ENCODE peak calls at places on chromosomes 1 and 21, in six cellular contexts. Z is transverse colon, J is stomach, Q is ovary, U is tibial nerve, P is K562. C is an unnamed sample.

GRCh38 chr1:45512641-45513054 is 9.0 kb downstream of the PRDX1 start:
- DNase-seq in Z (peak; percentile 66), J (peak; percentile 73), Q (no peak), U (peak; percentile 73), P (peak; percentile 70), C (peak; percentile 67)

GRCh38 chr1:24551910-24552571 is 3.8 kb upstream of the NCMAP start:
- DNase-seq in Z (no peak), J (no peak), Q (no peak), U (no peak), P (no peak), C (no peak)

GRCh38 chr1:28282426-28283407 is 23.4 kb downstream of the SESN2 start:
- DNase-seq in Z (peak; percentile 59), J (no peak), Q (no peak), U (no peak), P (peak; percentile 16), C (no peak)

GRCh38 chr1:25616932-25617625 is 488 bp downstream of the MAN1C1 start:
- DNase-seq in Z (no peak), J (no peak), Q (peak; percentile 53), U (no peak), P (no peak), C (no peak)

GRCh38 chr1:159879977-159880376 is 17.5 kb upstream of the VSIG8 start:
- DNase-seq in Z (no peak), J (no peak), Q (no peak), U (no peak), P (peak; percentile 48), C (no peak)

GRCh38 chr1:242132446-242132845 is 133.5 kb upstream of the MAP1LC3C start:
- DNase-seq in Z (no peak), J (no peak), Q (no peak), U (no peak), P (no peak), C (no peak)

GRCh38 chr1:164456272-164456671 is 102.7 kb upstream of the PBX1 start:
- DNase-seq in Z (no peak), J (no peak), Q (no peak), U (no peak), P (no peak), C (no peak)

GRCh38 chr1:228181635-228182034 is 16.0 kb downstream of the IBA57 start:
- DNase-seq in Z (no peak), J (no peak), Q (no peak), U (no peak), P (no peak), C (no peak)

GRCh38 chr1:114490235-114490634 is 20.8 kb downstream of the TRIM33 start:
- DNase-seq in Z (no peak), J (no peak), Q (no peak), U (no peak), P (no peak), C (no peak)

GRCh38 chr1:226589008-226589733 is 40.6 kb downstream of the STUM start:
- DNase-seq in Z (no peak), J (no peak), Q (peak; percentile 74), U (no peak), P (no peak), C (peak; percentile 81)

GRCh38 chr1:33007190-33008050 is 29.3 kb downstream of the AK2 start:
- DNase-seq in Z (peak; percentile 28), J (peak; percentile 56), Q (no peak), U (peak; percentile 36), P (peak; percentile 56), C (no peak)

GRCh38 chr1:57908471-57908870 is 484.6 kb upstream of the DAB1 start:
- DNase-seq in Z (no peak), J (no peak), Q (no peak), U (no peak), P (no peak), C (no peak)

GRCh38 chr1:90707363-90707710 is 9.8 kb downstream of the BARHL2 start:
- DNase-seq in Z (peak; percentile 52), J (peak; percentile 46), Q (no peak), U (no peak), P (peak; percentile 46), C (no peak)

DNA sequence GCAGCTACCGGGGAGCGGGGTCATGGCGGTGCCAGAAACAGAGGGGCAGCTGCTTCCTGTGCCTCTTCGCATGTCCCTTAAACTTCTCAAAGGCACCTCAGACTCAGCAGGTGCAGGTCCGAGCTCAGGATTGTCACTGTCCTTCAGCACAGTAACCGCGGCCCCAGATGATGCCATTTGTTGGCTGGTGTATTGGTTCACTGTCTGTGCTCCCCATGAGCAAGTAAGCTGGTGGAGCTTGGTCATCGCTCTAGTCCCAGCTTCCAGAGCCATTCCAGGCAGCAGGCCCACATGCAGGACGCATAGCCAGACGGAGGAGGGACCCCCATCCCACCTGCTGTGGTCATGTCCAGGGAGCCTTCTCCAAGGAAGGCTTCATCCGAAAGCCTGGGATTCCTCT is 154.0 kb upstream of the AJAP1 start:
- DNase-seq in Z (no peak), J (no peak), Q (no peak), U (no peak), P (no peak), C (peak; percentile 52)
- TF ChIP-seq EP300 in Z (no peak), J (no peak), Q (no peak), U (no peak), P (no peak), C (no peak)

DNA sequence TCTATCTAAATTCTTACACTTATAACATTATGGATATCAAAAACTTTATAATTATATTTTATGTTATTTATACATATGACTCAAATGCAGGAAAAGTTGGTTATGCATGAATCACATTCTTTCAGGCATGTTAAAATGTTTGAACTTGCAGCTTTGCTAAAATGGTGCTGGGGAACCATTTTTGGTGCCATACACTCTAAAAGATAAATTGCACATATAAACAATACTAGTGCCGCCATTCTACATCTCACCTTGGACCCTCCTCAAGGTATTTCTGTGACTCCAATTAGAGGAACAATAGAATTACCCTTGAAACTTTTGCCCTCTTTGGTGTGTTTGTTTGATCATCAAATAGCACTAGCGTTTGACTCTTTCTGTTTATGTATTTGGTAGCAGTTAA is 980 bp downstream of the PRKACB start:
- DNase-seq in Z (peak; percentile 18), J (no peak), Q (no peak), U (no peak), P (no peak), C (no peak)
- TF ChIP-seq CTCF in Z (no peak), J (no peak), Q (no peak), U (no peak), P (no peak), C (no peak)

GRCh38 chr1:19416919-19417441 is 68.4 kb downstream of the CAPZB start:
- DNase-seq in Z (no peak), J (no peak), Q (no peak), U (no peak), P (no peak), C (no peak)

GRCh38 chr1:19413999-19414398 is 71.3 kb downstream of the CAPZB start:
- DNase-seq in Z (no peak), J (no peak), Q (no peak), U (no peak), P (no peak), C (no peak)

GRCh38 chr1:19412654-19413053 is 72.7 kb downstream of the CAPZB start:
- DNase-seq in Z (no peak), J (no peak), Q (no peak), U (no peak), P (no peak), C (no peak)

GRCh38 chr1:19416145-19416544 is 69.2 kb downstream of the CAPZB start:
- DNase-seq in Z (no peak), J (no peak), Q (no peak), U (no peak), P (no peak), C (no peak)

GRCh38 chr1:19414490-19414889 is 70.8 kb downstream of the CAPZB start:
- DNase-seq in Z (no peak), J (no peak), Q (no peak), U (no peak), P (no peak), C (peak; percentile 91)
- H3K27ac ChIP-seq in Z (peak overlapping the region; percentile 81), J (peak overlapping the region; percentile 56), Q (peak overlapping the region; percentile 72), U (peak overlapping the region; percentile 13), P (no peak overlapping the region), C (peak overlapping the region; percentile 98)

DNA sequence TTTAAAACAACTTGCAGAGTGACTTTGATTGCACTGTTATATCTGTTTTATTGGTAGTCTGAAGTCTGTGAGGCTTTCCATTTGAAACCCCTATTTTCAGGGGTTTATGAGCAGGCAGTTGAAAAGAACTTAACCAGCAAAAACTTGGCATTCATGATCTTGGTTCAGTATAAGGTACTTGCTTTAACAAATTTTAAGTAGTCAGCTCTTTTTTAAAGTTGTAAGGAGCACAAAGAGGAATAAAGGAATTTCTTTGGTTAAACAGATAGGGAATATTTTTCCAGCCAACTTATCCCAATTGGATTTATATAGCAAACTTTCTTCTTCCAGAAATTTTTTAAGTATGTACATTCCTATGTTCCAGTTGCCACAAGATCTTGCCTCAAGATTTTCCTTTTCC is 138.2 kb downstream of the RASAL2 start:
- DNase-seq in Z (no peak), J (no peak), Q (no peak), U (no peak), P (no peak), C (no peak)
- TF ChIP-seq EP300 in Z (no peak), J (no peak), Q (no peak), U (no peak), P (no peak), C (no peak)

DNA sequence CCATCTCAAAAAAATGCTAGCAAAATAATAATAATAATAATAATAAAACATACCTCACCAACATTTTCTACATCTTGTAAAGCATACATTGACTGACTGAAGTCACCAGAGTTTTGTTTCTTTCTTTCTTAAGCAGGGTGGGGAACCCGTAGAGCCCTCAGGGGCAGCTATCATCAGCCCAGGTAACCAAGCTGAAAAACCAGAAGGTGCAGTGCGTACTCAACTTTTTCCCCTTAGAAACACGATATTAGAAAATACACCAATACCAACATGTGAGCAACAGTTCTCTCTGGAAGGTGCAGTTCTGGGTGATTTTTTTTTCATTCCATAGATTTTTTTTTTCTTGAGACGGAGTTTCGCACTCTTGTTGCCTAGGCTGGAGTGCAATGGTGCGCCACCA is 54.3 kb upstream of the LGALS8 start:
- DNase-seq in Z (no peak), J (no peak), Q (no peak), U (no peak), P (no peak), C (no peak)
- TF ChIP-seq CTCF in Z (no peak), J (no peak), Q (no peak), U (no peak), P (no peak), C (no peak)

GRCh38 chr1:94886361-94886760 is 40.5 kb downstream of the CNN3 start:
- DNase-seq in Z (no peak), J (no peak), Q (no peak), U (no peak), P (no peak), C (no peak)
- H3K27ac ChIP-seq in Z (no peak overlapping the region), J (no peak overlapping the region), Q (no peak overlapping the region), U (no peak overlapping the region), P (no peak overlapping the region), C (no peak overlapping the region)

GRCh38 chr21:18335651-18336050 is 67.9 kb downstream of the TMPRSS15 start:
- DNase-seq in Z (no peak), J (no peak), Q (no peak), U (no peak), P (no peak), C (no peak)
- TF ChIP-seq EP300 in Z (no peak), J (no peak), Q (no peak), U (no peak), P (no peak), C (no peak)

C was measured in sigmoid colon.